ENCODE peak calls at places on chromosome X, in six cellular contexts. H, G, R, X, B and N are unnamed samples.

GRCh38 chrX:72540318-72540717 is 32.3 kb downstream of the HDAC8 start:
- DNase-seq in H (no peak), G (peak; percentile 59), R (no peak), X (no peak), B (no peak), N (no peak)

GRCh38 chrX:151789179-151789800 is 54.7 kb downstream of the CNGA2 start:
- DNase-seq in H (peak; percentile 51), G (peak; percentile 86), R (peak; percentile 82), X (peak; percentile 24), B (peak; percentile 13), N (peak; percentile 45)

GRCh38 chrX:82676386-82676785 is 831.7 kb upstream of the POU3F4 start:
- DNase-seq in H (no peak), G (peak; percentile 3), R (no peak), X (no peak), B (no peak), N (no peak)

GRCh38 chrX:44989995-44990770 is 117.2 kb downstream of the KDM6A start:
- DNase-seq in H (no peak), G (no peak), R (no peak), X (no peak), B (no peak), N (no peak)

GRCh38 chrX:125711103-125711502 is 391.4 kb downstream of the TEX13C start:
- DNase-seq in H (no peak), G (no peak), R (no peak), X (no peak), B (no peak), N (no peak)

GRCh38 chrX:101108293-101108692 is 10.3 kb downstream of the CENPI start:
- DNase-seq in H (no peak), G (peak; percentile 71), R (no peak), X (no peak), B (no peak), N (peak; percentile 35)

GRCh38 chrX:132489256-132490085 is 633 bp upstream of the MBNL3 start:
- DNase-seq in H (peak; percentile 69), G (peak; percentile 17), R (peak; percentile 69), X (peak; percentile 66), B (peak; percentile 16), N (no peak)

GRCh38 chrX:133550665-133551064 is 135.4 kb upstream of the GPC4 start:
- DNase-seq in H (no peak), G (no peak), R (no peak), X (no peak), B (no peak), N (no peak)

GRCh38 chrX:140038842-140039241 is 73.5 kb upstream of the CXorf66 start:
- DNase-seq in H (no peak), G (no peak), R (no peak), X (no peak), B (no peak), N (no peak)

GRCh38 chrX:140040397-140040796 is 75.1 kb upstream of the CXorf66 start:
- DNase-seq in H (no peak), G (no peak), R (no peak), X (no peak), B (no peak), N (no peak)

GRCh38 chrX:140034916-140035315 is 69.6 kb upstream of the CXorf66 start:
- DNase-seq in H (no peak), G (no peak), R (no peak), X (no peak), B (no peak), N (no peak)
- TF ChIP-seq CTCF in H (no peak), G (peak; percentile 8), R (no peak), X (no peak), B (no peak), N (no peak)

GRCh38 chrX:153969125-153969903 is 2.3 kb downstream of the HCFC1 start:
- DNase-seq in H (no peak), G (no peak), R (no peak), X (no peak), B (no peak), N (no peak)

GRCh38 chrX:153967536-153968214 is 3.9 kb downstream of the HCFC1 start:
- DNase-seq in H (no peak), G (no peak), R (no peak), X (no peak), B (no peak), N (no peak)

GRCh38 chrX:153969904-153970397 is 1.7 kb downstream of the HCFC1 start:
- DNase-seq in H (no peak), G (peak; percentile 26), R (no peak), X (no peak), B (no peak), N (no peak)

GRCh38 chrX:153968255-153968654 is 3.4 kb downstream of the HCFC1 start:
- DNase-seq in H (no peak), G (no peak), R (no peak), X (no peak), B (no peak), N (no peak)

DNA sequence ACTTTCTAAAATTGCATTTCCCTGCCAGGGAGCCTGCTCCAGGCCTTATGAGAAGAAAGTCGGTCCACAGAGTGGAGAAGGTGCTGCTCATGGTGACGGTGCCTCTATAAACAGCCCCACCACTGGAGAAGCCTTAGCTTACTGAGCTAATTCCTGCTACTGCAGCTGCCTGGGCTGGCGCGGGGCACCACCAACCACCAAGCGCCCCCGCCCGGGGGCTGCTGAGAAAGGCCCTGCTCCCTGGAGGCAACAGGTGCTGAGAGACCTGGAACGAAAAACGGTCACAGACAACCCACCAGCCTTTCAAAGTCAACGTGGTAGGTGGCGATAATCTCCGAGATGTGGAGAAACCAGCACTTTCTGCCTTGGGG is 2.9 kb downstream of the HCFC1 start:
- DNase-seq in H (no peak), G (no peak), R (no peak), X (no peak), B (no peak), N (no peak)
- H3K4me3 ChIP-seq in H (peak overlapping the region; percentile 93), G (peak overlapping the region; percentile 95), R (peak overlapping the region; percentile 91), X (peak overlapping the region; percentile 89), B (peak overlapping the region; percentile 64), N (peak overlapping the region; percentile 92)

DNA sequence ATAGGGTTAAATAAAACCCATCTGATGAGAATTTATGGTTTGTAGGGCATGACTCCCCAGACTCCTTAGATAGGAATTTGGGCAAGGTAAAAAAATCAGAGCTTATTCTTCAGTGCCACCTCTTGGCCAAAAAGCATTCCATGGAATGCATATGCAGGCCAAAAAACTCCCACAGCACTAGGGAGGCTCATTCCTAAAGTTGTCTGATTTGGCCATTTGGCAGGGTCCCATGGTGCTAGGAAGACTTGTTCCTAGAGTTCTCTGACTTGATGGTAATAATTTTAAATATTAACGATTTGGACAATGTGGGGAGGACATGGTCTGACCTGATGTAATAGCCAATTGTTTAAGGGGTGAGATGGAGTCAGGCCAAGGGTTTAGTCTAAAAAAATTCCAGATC is 93.0 kb downstream of the SPIN4 start:
- DNase-seq in H (no peak), G (no peak), R (no peak), X (no peak), B (no peak), N (no peak)
- TF ChIP-seq CTCF in H (no peak), G (no peak), R (no peak), X (no peak), B (no peak), N (no peak)

GRCh38 chrX:40205471-40205870 is 107.7 kb upstream of the BCOR start:
- DNase-seq in H (peak; percentile 22), G (no peak), R (no peak), X (no peak), B (no peak), N (no peak)
- H3K4me3 ChIP-seq in H (no peak overlapping the region), G (no peak overlapping the region), R (peak overlapping the region; percentile 36), X (peak overlapping the region; percentile 13), B (no peak overlapping the region), N (no peak overlapping the region)

DNA sequence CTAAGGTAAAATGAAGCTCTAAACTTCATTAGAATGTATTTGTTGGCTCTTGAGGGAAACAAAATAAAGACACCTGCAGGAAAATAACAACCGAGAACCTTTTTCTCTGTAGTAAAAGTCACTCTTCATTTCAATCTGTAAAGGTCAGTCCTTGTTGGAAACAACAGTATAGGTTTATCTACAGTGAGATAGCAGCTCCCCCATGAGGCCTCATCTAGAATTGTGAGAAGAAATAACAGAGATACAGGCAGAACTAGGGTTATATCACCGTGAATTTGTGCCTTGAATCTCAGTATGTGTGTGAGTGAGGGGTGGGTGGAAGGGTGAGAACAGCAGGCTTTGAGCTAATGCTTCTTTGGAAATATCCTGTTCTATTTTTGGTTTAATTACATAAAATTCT is 107.8 kb upstream of the FMR1 start:
- DNase-seq in H (no peak), G (peak; percentile 2), R (no peak), X (no peak), B (no peak), N (no peak)
- TF ChIP-seq CTCF in H (peak; percentile 35), G (peak; percentile 25), R (no peak), X (peak; percentile 39), B (no peak), N (no peak)

GRCh38 chrX:270848-271367 is 10.3 kb upstream of the PLCXD1 start:
- DNase-seq in H (no peak), G (no peak), R (peak; percentile 53), X (no peak), B (no peak), N (no peak)

GRCh38 chrX:275967-276587 is 5.1 kb upstream of the PLCXD1 start:
- DNase-seq in H (peak; percentile 90), G (peak; percentile 40), R (peak; percentile 88), X (peak; percentile 86), B (peak; percentile 59), N (no peak)

GRCh38 chrX:276588-277171 is 4.5 kb upstream of the PLCXD1 start:
- DNase-seq in H (no peak), G (peak; percentile 72), R (peak; percentile 78), X (peak; percentile 37), B (no peak), N (no peak)

GRCh38 chrX:275476-275966 is 5.7 kb upstream of the PLCXD1 start:
- DNase-seq in H (no peak), G (no peak), R (no peak), X (peak; percentile 36), B (no peak), N (no peak)

GRCh38 chrX:274904-275475 is 6.2 kb upstream of the PLCXD1 start:
- DNase-seq in H (peak; percentile 66), G (no peak), R (no peak), X (peak; percentile 54), B (no peak), N (no peak)
- H3K4me3 ChIP-seq in H (peak overlapping the region; percentile 64), G (no peak overlapping the region), R (peak overlapping the region; percentile 61), X (peak overlapping the region; percentile 55), B (peak overlapping the region; percentile 56), N (no peak overlapping the region)

DNA sequence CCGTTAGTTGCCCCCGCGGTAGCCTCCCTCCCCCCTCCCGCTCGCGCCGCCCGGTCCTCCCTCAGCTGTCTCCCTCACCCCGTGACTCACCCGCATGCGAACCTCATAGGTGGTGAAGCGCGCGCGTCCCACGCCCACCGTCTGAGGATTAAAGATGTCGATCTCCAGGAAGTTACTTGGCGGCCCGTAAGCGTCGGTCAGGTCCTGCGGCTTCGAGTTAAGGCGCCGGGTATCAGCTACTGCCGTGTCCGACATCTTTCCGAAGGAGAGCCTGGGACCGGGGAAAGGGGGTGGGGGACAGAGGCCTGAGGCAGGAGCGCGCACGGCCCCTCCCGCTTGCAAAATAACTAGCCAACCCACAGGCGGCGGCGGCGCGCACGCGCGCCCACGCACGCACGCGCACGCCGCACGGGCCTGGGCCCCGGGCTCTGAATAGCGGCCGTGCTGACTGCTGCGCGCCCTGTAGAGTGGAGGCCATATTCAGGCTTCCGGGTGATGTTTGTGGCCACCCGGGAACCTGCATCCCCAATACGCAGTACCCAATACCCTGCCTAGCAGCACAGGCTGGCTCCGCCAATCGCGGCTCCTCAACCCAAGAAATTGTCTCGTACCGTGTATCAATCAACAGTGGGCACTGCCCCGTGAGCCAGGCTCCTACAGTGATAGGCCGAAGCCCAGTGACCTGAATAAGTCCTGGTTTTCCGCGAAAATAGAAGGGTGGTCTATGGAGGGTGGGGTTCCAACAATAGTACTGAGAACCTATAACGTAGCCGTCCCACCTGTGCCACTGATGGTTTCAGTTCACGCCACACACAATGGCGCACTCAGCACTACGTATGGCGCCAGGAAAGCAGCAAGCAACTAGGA is at the start of gene SNX12:
- DNase-seq in H (peak; percentile 94), G (peak; percentile 93), R (peak; percentile 96), X (peak; percentile 86), B (peak; percentile 78), N (peak; percentile 82)
- TF ChIP-seq CTCF in H (no peak), G (no peak), R (peak; percentile 92), X (no peak), B (no peak), N (no peak)